ENCODE peak calls at places on chromosomes 2 and 18, in five cellular contexts. F is Right ventricle myocardium superior, N is EL, O is iris pigment epithelial cell, C is GM13977. Z is an unnamed sample.
A peak's percentile ranks its signal among the peaks of the same experiment; 100 is the strongest.

GRCh38 chr2:30877833-30878232 is 70.6 kb upstream of the CAPN13 start:
- DNase-seq in F (no peak), N (no peak), O (no peak), C (no peak), Z (no peak)

GRCh38 chr2:238853724-238854123 is 5.8 kb downstream of the TWIST2 start:
- DNase-seq in F (no peak), N (peak; percentile 67), O (no peak), C (no peak), Z (peak; percentile 67)

GRCh38 chr2:55952415-55952814 is 28.8 kb upstream of the EFEMP1 start:
- DNase-seq in F (no peak), N (no peak), O (peak; percentile 52), C (no peak), Z (no peak)

GRCh38 chr2:205556841-205557539 is 125.3 kb upstream of the NRP2 start:
- DNase-seq in F (no peak), N (no peak), O (no peak), C (no peak), Z (no peak)

GRCh38 chr2:138964413-138964812 is 184.2 kb upstream of the NXPH2 start:
- DNase-seq in F (no peak), N (no peak), O (no peak), C (no peak), Z (no peak)

GRCh38 chr2:142131016-142131714 is at the start of gene LRP1B:
- DNase-seq in F (peak; percentile 36), N (peak; percentile 28), O (peak; percentile 43), C (peak; percentile 23), Z (peak; percentile 37)

GRCh38 chr18:50306944-50307343 is 19.5 kb upstream of the CXXC1 start:
- DNase-seq in F (no peak), N (peak; percentile 24), O (peak; percentile 54), C (no peak), Z (peak; percentile 69)

GRCh38 chr18:13443546-13443945 is 225.0 kb downstream of the LDLRAD4 start:
- DNase-seq in F (no peak), N (no peak), O (no peak), C (no peak), Z (no peak)

GRCh38 chr18:8045890-8046289 is 478.8 kb downstream of the PTPRM start:
- DNase-seq in F (no peak), N (no peak), O (no peak), C (no peak), Z (no peak)

GRCh38 chr18:76546282-76546572 is 51.2 kb upstream of the ZNF516 start:
- DNase-seq in F (no peak), N (no peak), O (peak; percentile 4), C (no peak), Z (no peak)

GRCh38 chr2:203492965-203493364 is 42.1 kb downstream of the RAPH1 start:
- DNase-seq in F (no peak), N (no peak), O (peak; percentile 17), C (peak; percentile 15), Z (no peak)

GRCh38 chr2:204958371-204958770 is 413.1 kb downstream of the PARD3B start:
- DNase-seq in F (no peak), N (no peak), O (no peak), C (no peak), Z (no peak)

GRCh38 chr2:19038096-19039015 is 320.1 kb downstream of the OSR1 start:
- DNase-seq in F (no peak), N (peak; percentile 78), O (peak; percentile 88), C (no peak), Z (peak; percentile 38)

GRCh38 chr18:52903858-52904257 is 563.9 kb downstream of the DCC start:
- DNase-seq in F (no peak), N (no peak), O (no peak), C (peak; percentile 4), Z (no peak)

GRCh38 chr2:207473203-207473865 is 56.4 kb upstream of the CREB1 start:
- DNase-seq in F (no peak), N (peak; percentile 81), O (peak; percentile 91), C (peak; percentile 22), Z (peak; percentile 84)

GRCh38 chr18:79528846-79529245 is 133.1 kb downstream of the NFATC1 start:
- DNase-seq in F (no peak), N (peak; percentile 44), O (peak; percentile 69), C (peak; percentile 89), Z (peak; percentile 72)

GRCh38 chr2:1884933-1885580 is 140.7 kb upstream of the PXDN start:
- DNase-seq in F (no peak), N (peak; percentile 37), O (peak; percentile 50), C (no peak), Z (peak; percentile 3)

GRCh38 chr2:217060951-217061547 is 201.2 kb upstream of the TNP1 start:
- DNase-seq in F (no peak), N (no peak), O (no peak), C (no peak), Z (no peak)

GRCh38 chr2:202016579-202017227 is 17.0 kb upstream of the FZD7 start:
- DNase-seq in F (peak; percentile 75), N (no peak), O (no peak), C (no peak), Z (no peak)

GRCh38 chr18:45228989-45229388 is 386.3 kb upstream of the SLC14A2 start:
- DNase-seq in F (no peak), N (no peak), O (no peak), C (no peak), Z (no peak)

GRCh38 chr18:63320690-63321265 is 1.2 kb upstream of the BCL2 start:
- DNase-seq in F (peak; percentile 57), N (peak; percentile 29), O (peak; percentile 28), C (peak; percentile 59), Z (no peak)

GRCh38 chr2:164840930-164841718 is 499 bp downstream of the COBLL1 start:
- DNase-seq in F (peak; percentile 87), N (peak; percentile 78), O (peak; percentile 70), C (peak; percentile 64), Z (peak; percentile 74)

GRCh38 chr2:215931256-215931903 is 82.0 kb downstream of the MREG start:
- DNase-seq in F (peak; percentile 39), N (peak; percentile 79), O (peak; percentile 83), C (peak; percentile 47), Z (peak; percentile 81)

GRCh38 chr2:159921752-159922404 is 123.9 kb upstream of the CD302 start:
- DNase-seq in F (peak; percentile 88), N (peak; percentile 52), O (peak; percentile 30), C (peak; percentile 72), Z (peak; percentile 50)

GRCh38 chr2:196046123-196046917 is 22.3 kb downstream of the DNAH7 start:
- DNase-seq in F (no peak), N (peak; percentile 42), O (peak; percentile 50), C (no peak), Z (no peak)

GRCh38 chr2:127046579-127046978 is 60.4 kb downstream of the BIN1 start:
- DNase-seq in F (no peak), N (no peak), O (no peak), C (no peak), Z (no peak)

GRCh38 chr2:240573071-240573515 is 4.8 kb downstream of the RNPEPL1 start:
- DNase-seq in F (peak; percentile 44), N (no peak), O (no peak), C (no peak), Z (no peak)

GRCh38 chr2:3223080-3223923 is 154.3 kb downstream of the EIPR1 start:
- DNase-seq in F (no peak), N (peak; percentile 3), O (peak; percentile 55), C (peak; percentile 76), Z (peak; percentile 50)

Z was measured in fibroblast of villous mesenchyme.